ENCODE peak calls at places on chromosomes 5 and 9, in four cellular contexts. E is uterus, Z is heart left ventricle, D is adrenal gland. A is an unnamed sample.

GRCh38 chr5:37787742-37788141 is 52.1 kb downstream of the GDNF start:
- DNase-seq in E (no peak), Z (no peak), D (no peak), A (no peak)

GRCh38 chr5:88888799-88889164 is 5.8 kb upstream of the MEF2C start:
- DNase-seq in E (no peak), Z (no peak), D (no peak), A (no peak)

GRCh38 chr5:99320461-99320860 is 391.7 kb upstream of the CHD1 start:
- DNase-seq in D (peak), E (no peak), Z (no peak), A (no peak)

GRCh38 chr5:30856242-30856641 is 337.2 kb upstream of the CDH6 start:
- DNase-seq in D (no peak), Z (no peak), E (no peak), A (no peak)

GRCh38 chr5:127536687-127537086 is 19.2 kb downstream of the PRRC1 start:
- DNase-seq in D (no peak), Z (no peak), E (no peak), A (no peak)

GRCh38 chr5:45109062-45109461 is 300.3 kb downstream of the MRPS30 start:
- DNase-seq in E (no peak), D (no peak), Z (no peak), A (no peak)

GRCh38 chr5:9545959-9546851 is at the start of gene SEMA5A:
- DNase-seq in D (peak), Z (peak), E (peak), A (peak)

GRCh38 chr5:109225695-109226094 is 184.1 kb downstream of the PJA2 start:
- DNase-seq in E (peak), Z (no peak), D (peak), A (no peak)

GRCh38 chr9:34413229-34413852 is 36.6 kb upstream of the MYORG start:
- DNase-seq in E (peak), Z (peak), D (peak), A (no peak)

GRCh38 chr9:78468231-78468630 is 171.3 kb downstream of the PSAT1 start:
- DNase-seq in D (no peak), Z (no peak), E (no peak), A (no peak)

GRCh38 chr9:106860731-106861584 is 2.0 kb upstream of the ZNF462 start:
- DNase-seq in D (peak), Z (no peak), E (peak), A (peak)

GRCh38 chr5:119010206-119010605 is 21.9 kb upstream of the DTWD2 start:
- DNase-seq in E (no peak), Z (no peak), D (no peak), A (no peak)

GRCh38 chr5:107213025-107213424 is 457.7 kb downstream of the EFNA5 start:
- DNase-seq in D (no peak), Z (no peak), E (no peak), A (no peak)

GRCh38 chr9:114309096-114309495 is 13.8 kb upstream of the ORM1 start:
- DNase-seq in E (peak), Z (no peak), D (peak), A (no peak)

GRCh38 chr9:121648799-121649198 is 2.6 kb upstream of the DAB2IP start:
- DNase-seq in E (no peak), D (no peak), Z (no peak), A (no peak)

GRCh38 chr5:163894645-163895044 is 389.2 kb downstream of the MAT2B start:
- DNase-seq in E (no peak), D (no peak), Z (no peak), A (no peak)

GRCh38 chr9:14212697-14213420 is 101.1 kb downstream of the NFIB start:
- DNase-seq in Z (no peak), E (no peak), D (no peak), A (no peak)

GRCh38 chr5:34415559-34416198 is 240.4 kb upstream of the RAI14 start:
- DNase-seq in E (no peak), D (no peak), Z (no peak), A (no peak)

GRCh38 chr9:26054600-26055516 is 376.6 kb upstream of the TUSC1 start:
- DNase-seq in D (no peak), Z (no peak), E (no peak), A (no peak)

GRCh38 chr9:89010056-89010455 is 18.8 kb downstream of the S1PR3 start:
- DNase-seq in D (no peak), Z (no peak), E (no peak), A (no peak)

GRCh38 chr5:180494510-180495181 is 467 bp downstream of the CNOT6 start:
- DNase-seq in Z (peak), D (peak), E (peak), A (no peak)

GRCh38 chr9:78871452-78872331 is 574.8 kb downstream of the PSAT1 start:
- DNase-seq in D (no peak), Z (no peak), E (no peak), A (no peak)

GRCh38 chr5:133546500-133546899 is 65.8 kb downstream of the FSTL4 start:
- DNase-seq in D (no peak), E (no peak), Z (no peak), A (no peak)

GRCh38 chr5:2183154-2184023 is 300.7 kb upstream of the IRX4 start:
- DNase-seq in Z (no peak), E (no peak), D (no peak), A (no peak)

GRCh38 chr9:114757395-114757794 is 48.4 kb downstream of the TNFSF15 start:
- DNase-seq in E (no peak), D (no peak), Z (no peak), A (no peak)

GRCh38 chr9:136831002-136831719 is 11.1 kb upstream of the AJM1 start:
- DNase-seq in D (no peak), E (no peak), Z (no peak), A (no peak)

GRCh38 chr9:33795819-33796218 is 458 bp downstream of the PRSS3 start:
- DNase-seq in E (no peak), Z (no peak), D (no peak), A (no peak)

GRCh38 chr9:116499986-116500871 is 186.9 kb upstream of the TRIM32 start:
- DNase-seq in D (no peak), Z (no peak), E (no peak), A (no peak)

GRCh38 chr5:147391781-147392180 is 118.1 kb downstream of the DPYSL3 start:
- DNase-seq in E (peak), Z (no peak), D (peak), A (peak)

GRCh38 chr9:82313697-82314096 is 325.1 kb downstream of the SPATA31D1 start:
- DNase-seq in D (no peak), Z (no peak), E (no peak), A (no peak)

GRCh38 chr5:179802950-179803562 is 3.6 kb downstream of the MGAT4B start:
- DNase-seq in Z (no peak), D (no peak), E (no peak), A (peak)

GRCh38 chr5:93602261-93603149 is 19.5 kb downstream of the NR2F1 start:
- DNase-seq in E (no peak), Z (no peak), D (no peak), A (no peak)

DNA sequence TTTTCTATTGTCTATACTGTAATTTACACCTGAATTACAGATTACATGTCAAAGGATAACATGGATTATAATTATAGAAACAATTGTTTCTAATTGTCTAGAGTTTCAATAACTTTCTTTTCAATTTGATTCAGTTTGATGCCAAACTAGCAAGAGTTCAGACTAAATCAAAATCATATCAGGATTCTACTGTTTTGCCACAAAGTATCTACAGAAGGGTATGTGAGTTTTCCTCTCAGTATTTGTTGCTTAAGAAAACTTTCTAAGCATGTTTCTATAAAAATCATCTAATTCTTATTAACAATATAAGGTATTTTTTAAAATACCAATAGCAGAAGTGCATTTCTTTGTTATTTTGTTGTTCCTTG is 12.5 kb downstream of the SELENOP start:
- DNase-seq in Z (no peak), E (no peak), D (no peak), A (no peak)
- TF ChIP-seq POLR2A in Z (no peak), E (no peak), D (no peak), A (no peak)

GRCh38 chr9:74083681-74084433 is 413.3 kb upstream of the RORB start:
- DNase-seq in Z (no peak), E (no peak), D (no peak), A (no peak)
- TF ChIP-seq POLR2A in Z (no peak), E (no peak), D (no peak), A (no peak)

GRCh38 chr5:141084487-141084989 is 9.9 kb upstream of the PCDHB2 start:
- DNase-seq in Z (no peak), D (no peak), E (peak), A (no peak)
- TF ChIP-seq POLR2A in Z (no peak), D (no peak), E (no peak), A (no peak)

GRCh38 chr9:128162215-128163026 is 2.4 kb downstream of the BBLN start:
- DNase-seq in D (peak), E (peak), Z (no peak), A (peak)
- TF ChIP-seq POLR2A in D (peak), E (no peak), Z (no peak), A (no peak)

GRCh38 chr5:145236966-145237365 is 598.2 kb downstream of the PRELID2 start:
- DNase-seq in D (no peak), E (no peak), Z (no peak), A (no peak)
- TF ChIP-seq POLR2A in D (no peak), E (no peak), Z (no peak), A (no peak)

GRCh38 chr9:109969559-109970237 is 189.7 kb downstream of the PALM2AKAP2 start:
- DNase-seq in D (peak), E (no peak), Z (peak), A (no peak)
- TF ChIP-seq POLR2A in D (no peak), E (no peak), Z (no peak), A (no peak)

GRCh38 chr5:150765019-150765788 is 6.4 kb upstream of the DCTN4 start:
- DNase-seq in E (no peak), D (no peak), Z (no peak), A (no peak)

GRCh38 chr5:150762216-150762615 is 3.4 kb upstream of the DCTN4 start:
- DNase-seq in D (no peak), Z (no peak), E (no peak), A (no peak)

GRCh38 chr5:150765789-150766149 is 7.0 kb upstream of the DCTN4 start:
- DNase-seq in Z (no peak), D (no peak), E (no peak), A (no peak)

GRCh38 chr5:150764530-150764929 is 5.7 kb upstream of the DCTN4 start:
- DNase-seq in E (no peak), Z (no peak), D (no peak), A (no peak)

DNA sequence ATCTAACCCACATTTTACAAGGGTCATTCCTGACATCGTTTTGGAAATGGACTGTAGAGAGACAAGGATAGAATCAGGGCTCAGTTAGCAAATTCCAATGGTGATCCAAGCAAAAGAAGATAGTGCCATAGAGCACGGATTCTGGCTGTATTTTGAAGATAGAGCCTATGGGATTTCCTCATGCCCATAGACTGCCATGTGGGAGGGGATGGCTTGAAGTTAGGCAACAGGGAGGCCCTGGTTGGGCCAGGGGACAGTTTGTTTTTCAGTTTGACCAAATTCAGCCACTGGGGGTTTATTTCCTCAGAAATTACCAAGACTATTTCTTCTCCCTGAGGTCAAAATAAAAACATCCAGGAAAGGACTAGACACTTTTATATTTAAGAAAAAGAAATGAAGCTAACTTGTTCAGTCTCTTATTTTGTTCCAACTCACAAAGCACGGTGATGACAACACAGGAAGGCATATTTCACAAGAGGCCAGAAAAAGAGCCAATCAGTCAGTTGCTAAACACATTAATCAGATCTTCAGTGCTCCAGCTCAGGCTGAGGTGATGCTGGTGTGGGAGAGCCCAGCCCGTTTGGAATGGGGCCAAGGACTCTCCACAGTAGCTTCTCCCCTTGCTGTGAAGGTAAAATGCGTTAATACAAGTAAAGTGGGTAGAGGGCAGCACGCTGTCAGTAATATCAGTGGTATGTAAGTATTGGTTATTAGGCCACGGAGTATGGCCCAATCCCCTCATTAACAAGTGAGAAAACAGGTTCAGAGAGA is 4.4 kb upstream of the DCTN4 start:
- DNase-seq in D (peak), Z (peak), E (peak), A (peak)
- TF ChIP-seq POLR2A in D (no peak), Z (peak), E (no peak), A (peak)

GRCh38 chr9:91948061-91948422 is 2.0 kb downstream of the ROR2 start:
- DNase-seq in E (no peak), Z (no peak), D (no peak), A (no peak)

GRCh38 chr9:91951944-91952520 is 2.0 kb upstream of the ROR2 start:
- DNase-seq in E (no peak), D (no peak), Z (no peak), A (no peak)

GRCh38 chr9:91949293-91949945 is 609 bp downstream of the ROR2 start:
- DNase-seq in Z (no peak), D (no peak), E (peak), A (no peak)

GRCh38 chr9:91948423-91949292 is 1.4 kb downstream of the ROR2 start:
- DNase-seq in Z (peak), E (peak), D (peak), A (no peak)

DNA sequence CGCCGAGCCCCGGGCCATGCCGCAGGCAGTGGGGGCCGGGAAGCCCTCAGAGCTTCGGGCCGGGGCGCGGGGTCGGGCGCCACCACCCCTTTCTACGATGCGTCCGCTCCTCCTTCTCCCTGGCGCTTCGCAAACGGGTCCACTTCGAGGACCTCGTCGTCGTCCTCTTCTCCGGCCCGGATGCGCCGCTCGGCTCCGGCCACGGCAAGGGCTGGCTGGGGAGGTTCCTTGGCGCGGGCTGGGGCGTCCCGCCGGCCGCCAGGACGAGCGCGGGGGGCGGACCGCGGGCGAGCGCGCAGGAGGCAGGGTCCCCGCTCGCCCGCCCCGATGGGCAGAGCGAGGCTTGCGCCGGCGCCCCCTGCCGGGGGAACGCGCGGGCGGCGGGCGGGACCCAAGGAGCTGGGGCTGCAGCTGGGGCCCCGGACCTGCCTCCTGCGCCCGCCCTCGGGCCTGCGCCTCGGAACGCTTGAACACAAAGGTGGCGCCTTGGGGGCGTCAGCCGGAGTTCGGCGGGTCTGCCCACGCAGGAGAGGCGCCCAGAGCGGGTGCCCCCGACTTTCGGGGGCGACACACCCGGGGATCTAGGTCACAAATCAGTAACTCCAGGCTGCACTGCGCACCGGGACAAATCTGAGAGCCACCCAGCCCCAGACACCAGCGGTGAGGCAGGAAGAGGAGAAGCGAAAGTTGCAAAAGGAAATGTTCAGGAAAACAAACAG is at the start of gene ROR2:
- DNase-seq in Z (peak), E (peak), D (peak), A (no peak)
- TF ChIP-seq POLR2A in Z (no peak), E (peak), D (peak), A (no peak)

A was measured in gastrocnemius medialis.